ENCODE peak calls at places on chromosomes 12 and 14, in six cellular contexts. Q is HepG2, A is H1, M is GM12878, P is GM12891, L is K562. Z is an unnamed sample.

GRCh38 chr14:64938972-64939816 is 3.4 kb downstream of the GPX2 start:
- DNase-seq in A (no peak), P (no peak), L (no peak), Q (no peak), M (no peak), Z (no peak)

GRCh38 chr12:10708862-10709261 is 14.3 kb downstream of the YBX3 start:
- DNase-seq in A (no peak), P (no peak), Q (no peak), M (no peak), L (no peak), Z (no peak)

GRCh38 chr14:38226366-38226765 is 18.7 kb downstream of the SSTR1 start:
- DNase-seq in P (no peak), L (no peak), A (no peak), Q (no peak), M (no peak), Z (no peak)

GRCh38 chr14:63203618-63204406 is 431 bp upstream of the RHOJ start:
- DNase-seq in A (peak; percentile 29), Q (peak; percentile 90), L (peak; percentile 2), M (no peak), P (no peak), Z (no peak)

GRCh38 chr12:55362675-55363074 is at the start of gene OR6C75:
- DNase-seq in Q (no peak), L (no peak), P (no peak), M (no peak), A (no peak), Z (no peak)

GRCh38 chr14:90495357-90496276 is 98.8 kb downstream of the CALM1 start:
- DNase-seq in P (peak; percentile 64), L (peak; percentile 72), M (no peak), A (no peak), Q (peak; percentile 53), Z (peak; percentile 53)

GRCh38 chr12:64611430-64612286 is 1.4 kb downstream of the RASSF3 start:
- DNase-seq in A (no peak), L (peak; percentile 61), P (no peak), Q (no peak), M (no peak), Z (no peak)

GRCh38 chr14:105700622-105701288 is 174.4 kb downstream of the TMEM121 start:
- DNase-seq in A (no peak), P (no peak), M (peak; percentile 77), L (no peak), Q (no peak), Z (no peak)

GRCh38 chr14:56862843-56863242 is 52.6 kb upstream of the OTX2 start:
- DNase-seq in A (no peak), Q (no peak), M (no peak), P (no peak), L (no peak), Z (no peak)

GRCh38 chr14:99342906-99343305 is 70.9 kb upstream of the BCL11B start:
- DNase-seq in Q (no peak), L (no peak), P (no peak), M (no peak), A (no peak), Z (no peak)

GRCh38 chr12:117025481-117026151 is 73.6 kb downstream of the TESC start:
- DNase-seq in L (peak; percentile 76), P (peak; percentile 61), A (peak; percentile 38), M (no peak), Q (peak; percentile 68), Z (peak; percentile 57)

GRCh38 chr14:51834218-51834617 is 26.2 kb upstream of the GNG2 start:
- DNase-seq in L (no peak), P (no peak), A (no peak), Q (no peak), M (no peak), Z (no peak)

GRCh38 chr12:69589082-69589481 is 3.8 kb downstream of the CCT2 start:
- DNase-seq in A (no peak), M (no peak), Q (no peak), L (no peak), P (no peak), Z (no peak)

GRCh38 chr14:105071942-105072341 is 6.7 kb upstream of the GPR132 start:
- DNase-seq in Q (no peak), P (no peak), L (no peak), A (no peak), M (no peak), Z (no peak)

GRCh38 chr12:89663577-89664357 is 44.9 kb downstream of the ATP2B1 start:
- DNase-seq in L (peak; percentile 68), Q (no peak), A (no peak), P (no peak), M (peak; percentile 37), Z (peak; percentile 9)

GRCh38 chr12:110733089-110733715 is 9.5 kb downstream of the PPP1CC start:
- DNase-seq in Q (no peak), M (no peak), A (no peak), P (no peak), L (no peak), Z (no peak)

GRCh38 chr14:88327497-88327896 is 4.4 kb upstream of the KCNK10 start:
- DNase-seq in Q (no peak), A (no peak), M (no peak), P (no peak), L (no peak), Z (no peak)

GRCh38 chr12:1604464-1604863 is 10.1 kb upstream of the FBXL14 start:
- DNase-seq in P (no peak), A (no peak), Q (no peak), M (no peak), L (no peak), Z (no peak)

GRCh38 chr14:78633747-78634146 is 463.6 kb downstream of the NRXN3 start:
- DNase-seq in A (no peak), M (no peak), P (no peak), L (no peak), Q (no peak), Z (no peak)

GRCh38 chr14:69713976-69714716 is 52.8 kb upstream of the SRSF5 start:
- DNase-seq in A (no peak), P (no peak), Q (peak; percentile 85), M (no peak), L (no peak), Z (no peak)

GRCh38 chr12:64801381-64801780 is 23.1 kb upstream of the TBC1D30 start:
- DNase-seq in Q (no peak), L (no peak), A (no peak), P (no peak), M (no peak), Z (no peak)

GRCh38 chr14:95340201-95340697 is 20.5 kb upstream of the CLMN start:
- DNase-seq in A (no peak), P (no peak), M (no peak), L (no peak), Q (peak; percentile 61), Z (no peak)

GRCh38 chr12:52029686-52030085 is 21.6 kb upstream of the NR4A1 start:
- DNase-seq in Q (no peak), P (no peak), M (no peak), A (no peak), L (peak; percentile 55), Z (no peak)

GRCh38 chr12:52033506-52034258 is 17.6 kb upstream of the NR4A1 start:
- DNase-seq in L (no peak), Q (no peak), P (no peak), A (no peak), M (no peak), Z (no peak)

GRCh38 chr12:52032431-52032796 is 18.8 kb upstream of the NR4A1 start:
- DNase-seq in P (no peak), M (no peak), L (no peak), A (no peak), Q (no peak), Z (no peak)

GRCh38 chr12:52035926-52036325 is 15.3 kb upstream of the NR4A1 start:
- DNase-seq in Q (no peak), L (no peak), M (no peak), P (no peak), A (no peak), Z (no peak)

DNA sequence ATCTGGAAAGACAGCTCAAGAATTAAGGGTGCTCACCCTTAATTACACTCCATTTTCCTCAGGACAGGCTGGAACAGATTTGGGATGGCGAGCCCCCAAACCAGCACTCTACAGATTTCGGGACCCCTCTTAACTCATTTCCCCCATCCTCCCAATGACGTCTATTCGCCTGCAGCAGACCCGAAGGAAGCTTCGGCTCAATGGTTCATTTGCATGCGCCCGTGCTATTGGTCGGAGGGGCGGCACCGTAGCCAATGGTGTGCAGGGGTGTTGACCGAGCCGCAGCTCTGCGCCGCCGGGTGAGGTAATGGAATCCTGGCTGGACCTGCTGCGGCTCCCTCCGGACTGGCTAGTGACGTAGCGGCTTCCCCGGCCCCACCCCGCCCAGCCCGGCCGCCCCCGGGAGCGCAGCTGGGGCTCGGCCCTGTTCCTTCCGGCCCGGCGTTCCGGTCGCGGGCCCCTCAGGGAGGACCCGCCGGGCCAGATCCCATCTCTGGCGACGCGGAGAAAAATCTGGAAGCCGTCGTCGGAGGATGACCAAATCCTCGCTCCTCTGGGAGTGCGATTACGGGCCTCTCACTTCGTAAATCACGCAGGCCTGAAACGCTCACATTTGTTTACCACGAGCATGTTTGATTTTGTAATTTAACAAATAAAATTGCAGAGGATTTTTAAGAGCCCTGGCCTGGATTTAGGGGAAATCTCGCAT is 18.3 kb upstream of the NR4A1 start:
- DNase-seq in P (peak; percentile 93), L (peak; percentile 96), Q (peak; percentile 90), A (peak; percentile 87), M (peak; percentile 55), Z (peak; percentile 97)
- TF ChIP-seq POLR2A in P (no peak), L (peak; percentile 68), Q (peak; percentile 47), A (no peak), M (peak; percentile 62), Z (peak; percentile 26)

GRCh38 chr12:22938323-22938722 is 313.4 kb downstream of the ETNK1 start:
- DNase-seq in M (no peak), L (no peak), Q (no peak), A (no peak), P (no peak), Z (no peak)

GRCh38 chr12:22935090-22935489 is 310.1 kb downstream of the ETNK1 start:
- DNase-seq in Q (no peak), A (no peak), P (no peak), L (no peak), M (no peak), Z (no peak)

GRCh38 chr12:22935501-22935900 is 310.5 kb downstream of the ETNK1 start:
- DNase-seq in M (no peak), P (no peak), Q (no peak), L (no peak), A (no peak), Z (no peak)
- TF ChIP-seq POLR2AphosphoS5 in M (no peak), P (no peak), Q (no peak), L (no peak), A (no peak), Z (no peak)

GRCh38 chr12:105451211-105451610 is 120.7 kb downstream of the C12orf75 start:
- DNase-seq in P (no peak), L (no peak), Q (no peak), A (no peak), M (no peak), Z (no peak)

GRCh38 chr12:105445261-105446015 is 114.9 kb downstream of the C12orf75 start:
- DNase-seq in P (no peak), L (no peak), M (no peak), Q (peak; percentile 5), A (no peak), Z (no peak)

GRCh38 chr12:105451798-105452197 is 121.3 kb downstream of the C12orf75 start:
- DNase-seq in M (no peak), P (no peak), L (no peak), A (no peak), Q (no peak), Z (no peak)

GRCh38 chr12:105453306-105453705 is 122.8 kb downstream of the C12orf75 start:
- DNase-seq in Q (no peak), L (no peak), M (no peak), P (no peak), A (no peak), Z (no peak)

GRCh38 chr12:105449406-105449805 is 118.9 kb downstream of the C12orf75 start:
- DNase-seq in M (no peak), A (no peak), P (no peak), Q (no peak), L (no peak), Z (no peak)
- TF ChIP-seq TAF1 in M (no peak), A (no peak), P (no peak), Q (no peak), L (no peak), Z (no peak)

GRCh38 chr12:93742086-93742934 is 65.1 kb downstream of the CRADD start:
- DNase-seq in P (peak; percentile 61), Q (peak; percentile 55), A (peak; percentile 13), M (no peak), L (peak; percentile 96), Z (peak; percentile 60)
- TF ChIP-seq POLR2A in P (peak; percentile 52), Q (no peak), A (no peak), M (peak; percentile 31), L (peak; percentile 29), Z (no peak)

Z was measured in GM12892.